ENCODE peak calls at places on chromosomes 3 and 15, in eight cellular contexts. C is neuronal stem cell; U is Panc1; S is fibroblast of lung; H is ovary; T is mesenchymal stem cell; D is CD8-positive, alpha-beta memory T cell; A is dorsolateral prefrontal cortex. N is an unnamed sample.

GRCh38 chr3:134406331-134407246 is 32.3 kb upstream of the AMOTL2 start:
- DNase-seq in S (peak; percentile 14), C (peak; percentile 77), T (peak; percentile 22), U (no peak), A (peak; percentile 87), D (no peak), H (peak; percentile 31), N (no peak)

GRCh38 chr15:89836255-89837133 is 21.8 kb upstream of the ANPEP start:
- DNase-seq in D (no peak), S (peak; percentile 97), C (no peak), A (no peak), T (peak; percentile 98), H (no peak), U (no peak), N (no peak)

GRCh38 chr15:36948982-36949381 is 151.4 kb downstream of the MEIS2 start:
- DNase-seq in C (no peak), T (no peak), D (no peak), H (no peak), U (no peak), S (peak; percentile 59), A (no peak), N (no peak)

GRCh38 chr3:160678447-160678846 is 1.5 kb downstream of the ARL14 start:
- DNase-seq in H (no peak), T (no peak), A (no peak), U (no peak), C (no peak), S (no peak), D (no peak), N (no peak)

GRCh38 chr3:195662-196061 is 901 bp upstream of the CHL1 start:
- DNase-seq in A (no peak), D (no peak), S (no peak), H (no peak), T (no peak), C (no peak), U (no peak), N (no peak)

GRCh38 chr3:195522254-195523023 is 20.7 kb downstream of the PPP1R2 start:
- DNase-seq in H (no peak), A (no peak), S (no peak), D (peak; percentile 38), C (peak; percentile 26), T (peak; percentile 43), U (no peak), N (no peak)

GRCh38 chr3:27613846-27614500 is 108.2 kb downstream of the EOMES start:
- DNase-seq in A (no peak), H (no peak), D (no peak), C (no peak), U (no peak), T (no peak), S (peak; percentile 67), N (no peak)

GRCh38 chr3:18134386-18135082 is 290.6 kb downstream of the SATB1 start:
- DNase-seq in D (no peak), S (peak; percentile 77), A (no peak), H (no peak), C (peak; percentile 9), T (peak; percentile 11), U (no peak), N (no peak)

GRCh38 chr3:65894126-65894525 is 144.6 kb downstream of the MAGI1 start:
- DNase-seq in U (no peak), C (no peak), T (no peak), S (no peak), A (no peak), D (no peak), H (no peak), N (no peak)

GRCh38 chr3:195558602-195559001 is 15.5 kb upstream of the PPP1R2 start:
- DNase-seq in T (no peak), S (no peak), C (no peak), A (no peak), H (no peak), U (no peak), D (peak; percentile 44), N (no peak)

GRCh38 chr3:147120029-147120428 is 286.3 kb downstream of the ZIC4 start:
- DNase-seq in U (no peak), C (no peak), H (no peak), D (no peak), S (peak; percentile 26), A (no peak), T (peak; percentile 38), N (no peak)

GRCh38 chr3:137869022-137869421 is 104.9 kb downstream of the SOX14 start:
- DNase-seq in T (no peak), S (no peak), C (no peak), U (no peak), A (no peak), D (no peak), H (no peak), N (no peak)

GRCh38 chr3:124791142-124791541 is 60.9 kb downstream of the UMPS start:
- DNase-seq in A (no peak), U (no peak), D (no peak), H (no peak), C (no peak), T (peak; percentile 96), S (peak; percentile 77), N (no peak)

GRCh38 chr3:50651875-50652529 is 22.7 kb upstream of the DOCK3 start:
- DNase-seq in D (no peak), U (no peak), H (no peak), S (no peak), A (peak; percentile 33), T (no peak), C (no peak), N (no peak)

GRCh38 chr15:30816430-30816829 is 87.3 kb upstream of the FAN1 start:
- DNase-seq in C (no peak), D (no peak), H (no peak), T (no peak), A (no peak), S (no peak), U (no peak), N (no peak)
- H3K4me3 ChIP-seq in C (no peak overlapping the region), D (no peak overlapping the region), H (no peak overlapping the region), T (no peak overlapping the region), A (no peak overlapping the region), S (no peak overlapping the region), U (no peak overlapping the region), N (no peak overlapping the region)

DNA sequence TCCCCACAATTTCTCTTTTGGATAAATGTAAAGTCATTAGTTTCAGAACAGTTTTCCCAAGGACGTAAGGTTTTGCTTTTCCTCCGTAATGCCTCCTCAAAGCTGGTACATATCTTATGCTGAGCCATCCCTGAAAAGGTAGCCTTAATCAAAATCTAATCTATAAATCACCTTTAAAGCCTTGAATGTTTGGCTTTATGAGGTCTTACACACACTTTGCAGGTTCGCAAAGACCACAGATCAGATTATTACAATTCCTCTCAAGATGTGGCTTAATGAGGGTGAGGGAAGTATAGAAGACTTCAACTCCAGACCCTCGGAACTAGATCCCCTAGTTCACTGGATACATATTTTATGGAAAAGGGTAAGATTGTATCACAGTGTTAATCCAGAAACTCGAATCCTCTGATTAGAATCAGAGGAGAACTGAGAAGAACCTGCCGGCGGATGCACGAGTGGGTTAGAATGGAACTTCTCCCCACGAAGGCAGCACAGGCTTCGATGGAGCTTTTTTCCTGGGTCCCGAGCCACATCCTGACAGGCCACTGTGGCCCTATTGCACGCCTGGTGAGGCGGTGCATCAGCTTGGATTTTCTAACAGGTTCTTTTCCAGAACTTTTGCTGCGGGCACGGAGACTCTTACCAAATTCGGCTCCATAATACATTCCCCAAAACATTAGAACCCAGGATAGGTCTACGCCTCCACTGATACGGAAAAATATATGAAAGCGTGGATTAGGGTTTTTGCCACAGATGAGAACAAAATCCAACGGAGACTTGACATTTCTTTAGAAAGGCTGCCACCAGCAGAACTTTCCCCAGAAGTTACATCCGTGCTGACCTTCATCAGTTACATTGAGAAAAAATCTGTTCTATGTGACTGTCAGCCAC is 1.2 kb downstream of the CTXND1 start:
- DNase-seq in U (no peak), S (no peak), D (no peak), A (no peak), T (no peak), C (no peak), H (no peak), N (no peak)
- H3K4me3 ChIP-seq in U (peak overlapping the region; percentile 42), S (no peak overlapping the region), D (no peak overlapping the region), A (peak overlapping the region; percentile 41), T (no peak overlapping the region), C (no peak overlapping the region), H (no peak overlapping the region), N (no peak overlapping the region)

GRCh38 chr3:58116985-58117384 is 93.8 kb downstream of the DNASE1L3 start:
- DNase-seq in T (no peak), D (no peak), H (no peak), A (no peak), U (no peak), S (no peak), C (no peak), N (no peak)
- H3K4me3 ChIP-seq in T (no peak overlapping the region), D (no peak overlapping the region), H (no peak overlapping the region), A (no peak overlapping the region), U (no peak overlapping the region), S (no peak overlapping the region), C (no peak overlapping the region), N (no peak overlapping the region)

GRCh38 chr15:70796516-70797310 is 33.4 kb upstream of the UACA start:
- DNase-seq in C (no peak), U (no peak), D (no peak), S (no peak), H (no peak), T (no peak), A (no peak), N (no peak)

GRCh38 chr15:70793694-70794093 is 30.3 kb upstream of the UACA start:
- DNase-seq in U (no peak), T (peak; percentile 39), D (no peak), C (no peak), H (no peak), S (no peak), A (no peak), N (no peak)

GRCh38 chr15:70792171-70792573 is 28.8 kb upstream of the UACA start:
- DNase-seq in C (no peak), T (peak; percentile 59), H (no peak), D (no peak), S (peak; percentile 91), A (no peak), U (peak; percentile 77), N (no peak)

GRCh38 chr15:70795311-70795665 is 31.9 kb upstream of the UACA start:
- DNase-seq in T (peak; percentile 97), S (peak; percentile 98), D (no peak), H (no peak), C (no peak), U (peak; percentile 81), A (no peak), N (no peak)

DNA sequence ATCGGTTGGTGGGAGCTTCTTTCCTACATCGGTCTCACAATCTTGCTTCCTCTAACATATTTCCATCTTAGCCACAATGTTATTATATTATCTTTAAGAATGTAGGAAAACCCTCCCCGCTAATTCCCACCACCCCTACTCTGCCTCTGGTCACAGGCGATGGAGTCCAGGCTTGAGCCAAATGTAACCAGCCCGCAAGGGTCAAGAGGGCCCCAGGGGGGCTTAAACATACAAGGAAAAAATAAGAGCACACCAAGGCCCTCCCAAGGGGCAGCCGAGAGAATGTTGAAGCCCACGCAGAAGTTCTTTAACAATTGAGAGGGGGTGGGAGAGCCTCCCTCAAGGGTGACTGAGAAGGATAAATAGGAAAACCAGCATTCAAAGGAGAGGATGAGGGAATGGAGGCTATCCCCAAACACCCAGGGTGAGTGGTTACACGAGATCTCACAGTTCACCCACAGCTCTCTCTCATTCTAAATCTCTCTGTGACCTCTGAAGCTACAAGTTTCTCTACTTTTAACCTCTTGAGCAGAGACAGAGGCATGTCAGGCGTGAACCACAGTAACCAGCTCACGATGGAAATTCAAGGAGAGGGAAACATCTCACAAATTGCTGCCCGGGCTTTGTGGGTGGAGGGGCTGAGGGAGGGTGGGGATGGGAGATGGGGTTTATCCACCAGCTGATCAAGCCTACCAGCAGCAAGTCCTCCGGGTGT is 31.4 kb upstream of the UACA start:
- DNase-seq in H (no peak), T (peak; percentile 84), D (no peak), A (no peak), S (peak; percentile 80), U (no peak), C (no peak), N (no peak)
- H3K4me3 ChIP-seq in H (no peak overlapping the region), T (no peak overlapping the region), D (no peak overlapping the region), A (no peak overlapping the region), S (peak overlapping the region; percentile 23), U (peak overlapping the region; percentile 19), C (no peak overlapping the region), N (no peak overlapping the region)